ENCODE peak calls at places on chromosome 20, in four cellular contexts. I is mesendoderm, Z is stomach, M is DND-41. R is an unnamed sample.

GRCh38 chr20:12687476-12687875 is 321.3 kb upstream of the SPTLC3 start:
- DNase-seq in I (no peak), Z (no peak), M (no peak), R (no peak)

GRCh38 chr20:61753987-61754956 is 311.4 kb downstream of the TAF4 start:
- DNase-seq in I (no peak), Z (no peak), M (no peak), R (no peak)

GRCh38 chr20:62921119-62921687 is 5.1 kb downstream of the DIDO1 start:
- DNase-seq in I (peak), Z (peak), M (peak), R (no peak)

GRCh38 chr20:10671221-10671849 is 2.5 kb downstream of the JAG1 start:
- DNase-seq in I (peak), Z (peak), M (no peak), R (peak)

GRCh38 chr20:63253438-63254236 is 626 bp downstream of the NKAIN4 start:
- DNase-seq in I (peak), Z (no peak), M (no peak), R (no peak)

GRCh38 chr20:12269579-12269978 is 351.9 kb downstream of the BTBD3 start:
- DNase-seq in I (no peak), Z (no peak), M (no peak), R (no peak)

GRCh38 chr20:6121504-6121903 is 1.3 kb downstream of the FERMT1 start:
- DNase-seq in I (no peak), Z (no peak), M (no peak), R (no peak)

GRCh38 chr20:36959242-36959641 is 7.7 kb upstream of the SAMHD1 start:
- DNase-seq in I (no peak), Z (no peak), M (no peak), R (no peak)

GRCh38 chr20:38969708-38970107 is 7.6 kb downstream of the DHX35 start:
- DNase-seq in I (no peak), Z (no peak), M (no peak), R (no peak)

GRCh38 chr20:36507746-36508145 is 33.6 kb upstream of the MYL9 start:
- DNase-seq in I (no peak), Z (no peak), M (no peak), R (no peak)

GRCh38 chr20:54630582-54630981 is 155.2 kb downstream of the DOK5 start:
- DNase-seq in I (no peak), Z (no peak), M (no peak), R (no peak)

GRCh38 chr20:64149809-64150560 is 14.3 kb upstream of the MYT1 start:
- DNase-seq in I (no peak), Z (no peak), M (no peak), R (no peak)

GRCh38 chr20:37991506-37992302 is 41.6 kb downstream of the TTI1 start:
- DNase-seq in I (no peak), Z (no peak), M (no peak), R (no peak)

GRCh38 chr20:62644802-62645496 is 2.6 kb downstream of the SLCO4A1 start:
- DNase-seq in I (no peak), Z (peak), M (no peak), R (no peak)

GRCh38 chr20:24147479-24147878 is 158.9 kb upstream of the GGTLC1 start:
- DNase-seq in I (no peak), Z (no peak), M (no peak), R (no peak)

GRCh38 chr20:42277203-42277602 is 659.0 kb upstream of the CHD6 start:
- DNase-seq in I (no peak), Z (no peak), M (no peak), R (no peak)

GRCh38 chr20:51368461-51369211 is 173.9 kb downstream of the NFATC2 start:
- DNase-seq in I (no peak), Z (no peak), M (no peak), R (no peak)

GRCh38 chr20:11585752-11586352 is 331.8 kb upstream of the BTBD3 start:
- DNase-seq in I (peak), Z (no peak), M (no peak), R (no peak)

GRCh38 chr20:58433029-58433657 is 44.1 kb downstream of the VAPB start:
- DNase-seq in I (no peak), Z (no peak), M (peak), R (no peak)

GRCh38 chr20:54015496-54015895 is 54.9 kb downstream of the BCAS1 start:
- DNase-seq in I (no peak), Z (no peak), M (no peak), R (no peak)

GRCh38 chr20:47461120-47461685 is 40.5 kb upstream of the NCOA3 start:
- DNase-seq in I (no peak), Z (no peak), M (no peak), R (no peak)

GRCh38 chr20:63319164-63320040 is 26.4 kb downstream of the COL20A1 start:
- DNase-seq in I (no peak), Z (no peak), M (no peak), R (no peak)

GRCh38 chr20:38671186-38671585 is 53.1 kb upstream of the SLC32A1 start:
- DNase-seq in I (peak), Z (no peak), M (no peak), R (no peak)

GRCh38 chr20:37309941-37310590 is 20.6 kb downstream of the MANBAL start:
- DNase-seq in I (no peak), Z (peak), M (no peak), R (no peak)

GRCh38 chr20:20363449-20364015 is 4.4 kb upstream of the INSM1 start:
- DNase-seq in I (peak), Z (no peak), M (no peak), R (no peak)

GRCh38 chr20:22411568-22412450 is 172.6 kb downstream of the FOXA2 start:
- DNase-seq in I (peak), Z (peak), M (no peak), R (no peak)

GRCh38 chr20:371755-372542 is 8.6 kb upstream of the TRIB3 start:
- DNase-seq in I (peak), Z (peak), M (peak), R (no peak)

GRCh38 chr20:51752343-51752951 is 15.7 kb downstream of the ATP9A start:
- DNase-seq in I (no peak), Z (no peak), M (no peak), R (no peak)

GRCh38 chr20:37315293-37316110 is 26.0 kb downstream of the MANBAL start:
- DNase-seq in I (peak), Z (peak), M (no peak), R (peak)

GRCh38 chr20:23047001-23047737 is 2.3 kb downstream of the THBD start:
- DNase-seq in I (no peak), Z (no peak), M (no peak), R (no peak)

GRCh38 chr20:24469116-24470030 is at the start of gene SYNDIG1:
- DNase-seq in I (peak), Z (no peak), M (no peak), R (no peak)

GRCh38 chr20:41552295-41553068 is 65.7 kb downstream of the CHD6 start:
- DNase-seq in I (no peak), Z (no peak), M (no peak), R (no peak)

GRCh38 chr20:24647713-24648112 is 178.3 kb downstream of the SYNDIG1 start:
- DNase-seq in I (no peak), Z (no peak), M (no peak), R (no peak)

GRCh38 chr20:60062431-60063336 is 104.5 kb downstream of the CDH26 start:
- DNase-seq in I (no peak), Z (no peak), M (no peak), R (no peak)

DNA sequence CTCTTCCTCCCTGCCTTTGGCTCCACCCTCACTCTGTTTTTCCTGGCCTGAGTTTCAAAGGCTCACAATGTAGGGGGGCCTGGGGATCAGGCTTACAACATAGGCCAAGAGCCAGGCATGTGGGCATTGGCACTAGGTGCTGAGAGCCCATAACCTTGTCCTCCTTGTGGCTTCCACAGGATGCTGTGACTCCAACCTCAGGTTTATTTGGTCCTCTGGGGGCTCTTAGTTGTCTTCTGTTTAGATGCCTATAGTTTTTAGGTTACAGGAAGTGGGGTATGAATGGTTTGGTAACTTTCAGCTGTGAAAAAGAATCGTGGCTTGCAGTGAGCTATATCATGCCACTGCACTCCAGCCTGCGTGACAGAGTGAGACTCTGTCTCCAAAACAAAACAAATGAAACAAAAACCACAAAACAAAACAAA is 25.6 kb downstream of the MMP24 start:
- DNase-seq in I (no peak), Z (no peak), M (no peak), R (no peak)
- H3K27ac ChIP-seq in I (no peak), Z (no peak), M (no peak), R (no peak)

GRCh38 chr20:3160418-3160817 is 753 bp upstream of the FASTKD5 start:
- DNase-seq in I (no peak), Z (no peak), M (no peak), R (no peak)
- H3K4me3 ChIP-seq in I (no peak), Z (peak), M (peak), R (no peak)

GRCh38 chr20:44173846-44174245 is 13.1 kb downstream of the JPH2 start:
- DNase-seq in I (no peak), Z (no peak), M (no peak), R (no peak)
- H3K27ac ChIP-seq in I (no peak), Z (no peak), M (no peak), R (peak)

DNA sequence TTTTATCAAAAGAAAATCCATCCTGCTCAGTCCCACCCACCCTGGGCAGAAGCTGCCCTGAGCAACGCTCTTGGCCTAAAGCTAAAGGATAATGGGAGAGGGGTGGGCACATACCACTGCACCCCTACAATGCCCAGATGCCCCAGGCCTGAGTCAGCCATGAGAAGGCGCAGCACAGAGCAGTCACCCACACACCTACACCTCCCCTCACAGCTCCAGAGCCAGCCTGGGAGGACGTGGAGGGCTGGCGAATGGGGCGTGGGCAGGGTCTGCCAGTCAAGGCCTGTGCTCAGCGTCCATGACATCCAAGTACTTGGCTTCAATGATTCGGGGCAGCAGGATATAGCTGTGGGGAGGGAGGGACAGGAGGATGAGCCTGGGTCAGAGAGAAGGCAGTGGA is 11.5 kb downstream of the SLC4A11 start:
- DNase-seq in I (no peak), Z (no peak), M (no peak), R (no peak)
- H3K4me3 ChIP-seq in I (no peak), Z (no peak), M (no peak), R (no peak)

GRCh38 chr20:33604991-33605370 is 57.1 kb upstream of the C20orf144 start:
- DNase-seq in I (no peak), Z (no peak), M (no peak), R (no peak)

GRCh38 chr20:33602826-33603590 is 59.1 kb upstream of the C20orf144 start:
- DNase-seq in I (no peak), Z (no peak), M (no peak), R (no peak)

GRCh38 chr20:33604084-33604990 is 57.8 kb upstream of the C20orf144 start:
- DNase-seq in I (no peak), Z (no peak), M (no peak), R (no peak)

GRCh38 chr20:33609504-33609903 is 52.6 kb upstream of the C20orf144 start:
- DNase-seq in I (no peak), Z (no peak), M (no peak), R (no peak)

DNA sequence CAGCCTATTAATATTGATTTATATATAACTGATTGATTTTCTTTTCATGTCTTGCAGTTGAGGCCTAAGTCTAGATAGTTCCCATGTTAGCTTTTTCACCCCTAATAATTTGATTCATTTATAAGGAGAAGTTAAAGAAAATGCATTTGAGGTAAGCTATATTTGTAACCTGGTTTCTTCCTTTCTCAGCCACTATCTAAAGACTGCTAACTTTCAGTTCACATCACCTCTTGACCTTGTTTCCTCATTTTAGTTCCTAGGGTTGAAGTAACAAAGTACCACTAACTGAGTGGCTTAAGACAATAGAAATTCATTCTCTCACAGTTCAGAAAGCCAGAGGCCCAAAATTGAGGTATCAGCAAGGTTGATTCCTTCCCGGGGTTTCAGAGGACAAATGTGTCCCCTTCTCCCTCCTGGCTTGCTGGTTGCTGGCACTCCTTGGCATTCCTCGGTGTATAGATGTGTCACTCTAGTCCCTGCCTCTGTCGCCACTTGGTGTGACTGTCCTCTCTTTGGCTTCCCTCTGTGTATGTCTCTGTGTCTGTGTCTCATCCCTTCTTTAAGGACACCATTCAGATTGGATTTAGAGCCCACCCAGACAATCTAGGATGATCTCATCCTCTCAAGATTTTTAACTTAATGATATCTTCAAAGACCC is 55.9 kb upstream of the C20orf144 start:
- DNase-seq in I (no peak), Z (no peak), M (no peak), R (no peak)
- H3K27ac ChIP-seq in I (no peak), Z (no peak), M (no peak), R (no peak)